ENCODE peak calls at places on chromosomes 11 and 22, in six cellular contexts. L, J, Q, C, D and V are unnamed samples.
A peak's percentile ranks its signal among the peaks of the same experiment; 100 is the strongest.

GRCh38 chr11:838441-839279 is 3.7 kb downstream of the POLR2L start:
- DNase-seq in J (no peak), Q (peak; percentile 65), L (no peak), D (no peak), C (no peak), V (peak; percentile 55)

GRCh38 chr11:120562806-120563425 is 51.4 kb downstream of the GRIK4 start:
- DNase-seq in L (no peak), J (no peak), Q (no peak), D (no peak), C (no peak), V (no peak)

GRCh38 chr11:66880484-66881211 is 23.8 kb downstream of the LRFN4 start:
- DNase-seq in Q (peak; percentile 59), J (peak; percentile 25), D (no peak), C (no peak), L (no peak), V (no peak)

GRCh38 chr11:100863080-100863581 is 176.0 kb downstream of the ARHGAP42 start:
- DNase-seq in L (no peak), Q (peak; percentile 14), C (no peak), J (no peak), D (no peak), V (peak; percentile 7)

GRCh38 chr11:72144807-72145565 is 9.5 kb downstream of the FOLR3 start:
- DNase-seq in C (no peak), J (no peak), D (peak; percentile 43), L (no peak), Q (no peak), V (peak; percentile 90)

GRCh38 chr22:45867118-45867905 is 109.7 kb downstream of the WNT7B start:
- DNase-seq in J (no peak), L (no peak), D (peak; percentile 51), Q (peak; percentile 35), C (no peak), V (no peak)

GRCh38 chr22:19965771-19966709 is 24.4 kb upstream of the TXNRD2 start:
- DNase-seq in J (peak; percentile 39), C (no peak), Q (no peak), D (no peak), L (no peak), V (no peak)

GRCh38 chr11:75166791-75167190 is 15.9 kb downstream of the SLCO2B1 start:
- DNase-seq in L (no peak), C (no peak), J (no peak), Q (no peak), D (no peak), V (no peak)

GRCh38 chr11:72319261-72319660 is 75.3 kb upstream of the PHOX2A start:
- DNase-seq in D (no peak), J (no peak), C (no peak), L (no peak), Q (no peak), V (no peak)

GRCh38 chr11:61695917-61696316 is 15.7 kb downstream of the DAGLA start:
- DNase-seq in L (peak; percentile 69), Q (peak; percentile 88), J (no peak), D (peak; percentile 96), C (no peak), V (peak; percentile 88)

GRCh38 chr11:83195176-83195531 is 1.6 kb downstream of the ANKRD42 start:
- DNase-seq in C (no peak), J (no peak), L (no peak), D (no peak), Q (no peak), V (no peak)

GRCh38 chr22:38230108-38230825 is 28.5 kb downstream of the MAFF start:
- DNase-seq in J (peak; percentile 24), Q (peak; percentile 65), C (peak; percentile 18), L (no peak), D (peak; percentile 70), V (no peak)

GRCh38 chr22:19986410-19987341 is 29.9 kb downstream of the ARVCF start:
- DNase-seq in Q (peak; percentile 79), C (peak; percentile 59), D (peak; percentile 78), J (peak; percentile 79), L (peak; percentile 71), V (peak; percentile 65)

GRCh38 chr22:41564563-41564962 is 3.8 kb downstream of the CSDC2 start:
- DNase-seq in C (no peak), L (no peak), J (no peak), Q (no peak), D (no peak), V (no peak)

GRCh38 chr11:35969089-35970046 is 25.5 kb downstream of the LDLRAD3 start:
- DNase-seq in J (no peak), C (no peak), Q (peak; percentile 58), D (no peak), L (peak; percentile 52), V (no peak)

GRCh38 chr22:45692549-45692948 is 20.9 kb downstream of the ATXN10 start:
- DNase-seq in C (no peak), Q (no peak), D (no peak), L (no peak), J (no peak), V (no peak)

GRCh38 chr22:36323182-36323854 is 64.4 kb downstream of the MYH9 start:
- DNase-seq in D (no peak), J (no peak), L (peak; percentile 84), Q (peak; percentile 61), C (no peak), V (no peak)

GRCh38 chr22:19645391-19645790 is 68.9 kb upstream of the SEPTIN5 start:
- DNase-seq in J (no peak), C (no peak), L (no peak), D (no peak), Q (no peak), V (no peak)

GRCh38 chr11:88521354-88522310 is 184.1 kb upstream of the CTSC start:
- DNase-seq in L (no peak), J (no peak), Q (no peak), C (no peak), D (no peak), V (no peak)

GRCh38 chr11:33533668-33534067 is 167.0 kb downstream of the C11orf91 start:
- DNase-seq in C (no peak), L (no peak), J (no peak), Q (no peak), D (no peak), V (no peak)

GRCh38 chr11:60589611-60590010 is 74.4 kb downstream of the MS4A13 start:
- DNase-seq in J (no peak), C (no peak), L (no peak), Q (no peak), D (no peak), V (no peak)

DNA sequence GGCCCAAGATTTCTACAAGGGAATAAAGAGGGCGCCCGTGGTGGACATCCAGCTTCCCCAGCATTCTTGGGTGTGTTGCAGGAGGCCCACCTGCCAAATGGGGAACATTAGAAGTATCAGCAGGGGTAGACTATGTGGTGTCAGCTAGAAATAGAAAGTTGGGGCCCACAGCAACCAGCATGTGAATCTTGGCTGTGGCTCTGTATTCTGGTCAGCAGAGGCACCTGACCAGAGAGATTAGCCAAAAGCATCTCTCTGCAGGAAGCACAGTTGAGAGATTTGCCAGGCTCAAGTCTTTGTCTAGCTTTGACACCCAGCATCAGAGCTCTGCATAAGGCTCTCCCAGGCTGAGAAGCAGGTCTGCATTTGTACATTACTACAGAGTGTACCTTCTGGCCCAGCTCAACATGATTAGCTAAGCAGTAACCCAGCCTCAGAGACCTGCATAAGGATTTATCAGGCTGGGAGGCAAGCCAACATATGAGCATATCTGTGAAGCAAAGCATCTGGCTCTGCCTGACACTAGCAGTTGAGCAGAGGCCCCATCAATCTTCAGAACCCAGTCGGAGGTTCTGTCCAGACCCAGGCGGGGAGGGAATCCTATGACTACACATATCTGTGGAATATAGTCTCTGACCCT is 79.9 kb downstream of the MS4A13 start:
- DNase-seq in Q (peak; percentile 42), D (no peak), L (no peak), J (no peak), C (no peak), V (no peak)
- H3K9me3 ChIP-seq in Q (no peaks in the 10 kb centered on the region), D (no peaks in the 10 kb centered on the region), L (peaks cover 7% of the 10 kb centered on the region), J (no peaks in the 10 kb centered on the region), C (no peaks in the 10 kb centered on the region), V (no peaks in the 10 kb centered on the region)

GRCh38 chr11:122705396-122705795 is 49.9 kb downstream of the UBASH3B start:
- DNase-seq in L (no peak), J (no peak), Q (no peak), C (no peak), D (no peak), V (no peak)

GRCh38 chr11:122707111-122707510 is 51.6 kb downstream of the UBASH3B start:
- DNase-seq in C (no peak), J (no peak), D (no peak), Q (no peak), L (no peak), V (no peak)

GRCh38 chr11:122709042-122709760 is 53.7 kb downstream of the UBASH3B start:
- DNase-seq in J (no peak), Q (no peak), D (peak; percentile 61), L (no peak), C (no peak), V (peak; percentile 88)

GRCh38 chr11:122706261-122706660 is 50.7 kb downstream of the UBASH3B start:
- DNase-seq in L (no peak), J (no peak), C (no peak), D (no peak), Q (no peak), V (no peak)

GRCh38 chr11:122706689-122707088 is 51.2 kb downstream of the UBASH3B start:
- DNase-seq in J (no peak), C (no peak), L (no peak), D (no peak), Q (no peak), V (no peak)
- H3K4me3 ChIP-seq in J (no peak overlapping the region), C (no peak overlapping the region), L (no peak overlapping the region), D (no peak overlapping the region), Q (no peak overlapping the region), V (no peak overlapping the region)

DNA sequence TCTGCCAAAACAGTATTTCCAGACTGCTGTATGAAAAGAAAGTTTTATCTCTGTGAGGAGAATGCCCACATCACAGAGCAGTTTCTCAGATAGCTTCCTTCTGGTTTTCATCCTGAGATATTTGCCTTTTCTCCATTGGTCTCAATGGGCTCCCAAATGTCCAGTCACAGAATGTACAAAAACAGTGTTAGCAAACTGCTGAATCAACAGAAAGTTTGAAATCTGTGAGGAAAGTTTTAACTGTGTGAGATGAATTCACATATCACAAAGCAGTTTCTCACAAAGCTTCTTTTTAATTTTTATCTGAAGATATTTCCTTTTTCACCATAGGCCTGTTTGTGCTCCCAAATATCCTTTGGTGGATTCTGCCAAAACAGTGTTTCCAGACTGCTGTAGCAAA is 207.2 kb upstream of the TRIM48 start:
- DNase-seq in C (no peak), Q (no peak), J (no peak), D (no peak), L (no peak), V (no peak)
- H3K9me3 ChIP-seq in C (peaks cover 64% of the 10 kb centered on the region), Q (no peaks in the 10 kb centered on the region), J (peaks cover 47% of the 10 kb centered on the region), D (peaks cover 12% of the 10 kb centered on the region), L (no peaks in the 10 kb centered on the region), V (peaks cover 24% of the 10 kb centered on the region)

GRCh38 chr22:49934144-49934890 is 15.9 kb downstream of the CRELD2 start:
- DNase-seq in D (no peak), J (no peak), Q (peak; percentile 87), L (peak; percentile 80), C (no peak), V (peak; percentile 75)
- H3K4me3 ChIP-seq in D (no peak overlapping the region), J (peak overlapping the region; percentile 77), Q (no peak overlapping the region), L (peak overlapping the region; percentile 50), C (peak overlapping the region; percentile 36), V (peak overlapping the region; percentile 60)

GRCh38 chr11:50030193-50030592 is 2.5 kb upstream of the OR4C45 start:
- DNase-seq in C (no peak), D (no peak), Q (no peak), J (no peak), L (no peak), V (no peak)
- H3K9me3 ChIP-seq in C (no peaks in the 10 kb centered on the region), D (no peaks in the 10 kb centered on the region), Q (no peaks in the 10 kb centered on the region), J (no peaks in the 10 kb centered on the region), L (peaks cover 2% of the 10 kb centered on the region), V (no peaks in the 10 kb centered on the region)